ENCODE peak calls at places on chromosome 1, in six cellular contexts. R is fibroblast of lung; E is activated CD8-positive, alpha-beta memory T cell treated with anti-CD3 and anti-CD28 coated beads for 48 hours; M is T-helper 2 cell; I is thoracic aorta; U is effector memory CD4-positive, alpha-beta T cell. G is an unnamed sample.

GRCh38 chr1:46556822-46557221 is 5.4 kb upstream of the KNCN start:
- DNase-seq in R (peak), E (no peak), M (no peak), I (no peak), U (no peak), G (no peak)

GRCh38 chr1:53135735-53136114 is 6.7 kb downstream of the SLC1A7 start:
- DNase-seq in R (peak), E (no peak), M (no peak), I (no peak), U (no peak), G (no peak)

GRCh38 chr1:186574951-186575747 is 105.1 kb downstream of the PTGS2 start:
- DNase-seq in R (peak), E (no peak), M (no peak), I (no peak), U (no peak), G (no peak)

GRCh38 chr1:205199931-205200299 is 11.6 kb downstream of the DSTYK start:
- DNase-seq in R (no peak), E (no peak), M (no peak), I (no peak), U (no peak), G (no peak)

GRCh38 chr1:27026621-27027574 is 14.2 kb upstream of the TENT5B start:
- DNase-seq in R (peak), E (no peak), M (no peak), I (peak), U (no peak), G (no peak)

GRCh38 chr1:185159966-185160365 is 3.0 kb downstream of the SWT1 start:
- DNase-seq in R (peak), E (no peak), M (no peak), I (no peak), U (no peak), G (no peak)

GRCh38 chr1:21525340-21525717 is 16.1 kb downstream of the ALPL start:
- DNase-seq in R (no peak), E (no peak), M (no peak), I (no peak), U (no peak), G (no peak)

GRCh38 chr1:54464477-54465146 is 58.4 kb upstream of the SSBP3 start:
- DNase-seq in R (peak), E (no peak), M (no peak), I (no peak), U (no peak), G (no peak)

GRCh38 chr1:230713915-230714764 is at the start of gene AGT:
- DNase-seq in R (peak), E (no peak), M (no peak), I (peak), U (no peak), G (peak)

GRCh38 chr1:54549181-54549924 is 1.3 kb downstream of the ACOT11 start:
- DNase-seq in R (no peak), E (no peak), M (no peak), I (no peak), U (no peak), G (no peak)

GRCh38 chr1:33943978-33944377 is 80.1 kb downstream of the HMGB4 start:
- DNase-seq in R (peak), E (no peak), M (no peak), I (no peak), U (no peak), G (no peak)

GRCh38 chr1:100353988-100354387 is 1.7 kb downstream of the CDC14A start:
- DNase-seq in R (peak), E (no peak), M (no peak), I (no peak), U (no peak), G (no peak)

GRCh38 chr1:6899141-6899540 is 113.9 kb downstream of the CAMTA1 start:
- DNase-seq in R (no peak), E (no peak), M (no peak), I (no peak), U (no peak), G (no peak)

GRCh38 chr1:25807480-25808390 is 7.7 kb downstream of the SELENON start:
- DNase-seq in R (no peak), E (no peak), M (no peak), I (no peak), U (no peak), G (no peak)

GRCh38 chr1:177163844-177164379 is 600 bp downstream of the ASTN1 start:
- DNase-seq in R (no peak), E (no peak), M (no peak), I (no peak), U (no peak), G (no peak)

GRCh38 chr1:79040424-79041089 is 34.0 kb upstream of the ADGRL4 start:
- DNase-seq in R (peak), E (no peak), M (no peak), I (no peak), U (no peak), G (no peak)

GRCh38 chr1:67540733-67541125 is 110.5 kb upstream of the SERBP1 start:
- DNase-seq in R (peak), E (no peak), M (no peak), I (no peak), U (no peak), G (no peak)

GRCh38 chr1:177310326-177310725 is 139.6 kb downstream of the BRINP2 start:
- DNase-seq in R (peak), E (no peak), M (no peak), I (no peak), U (no peak), G (no peak)

GRCh38 chr1:36457691-36458090 is 6.5 kb downstream of the MRPS15 start:
- DNase-seq in R (no peak), E (no peak), M (no peak), I (no peak), U (no peak), G (no peak)

GRCh38 chr1:234968470-234968869 is 160.2 kb downstream of the TOMM20 start:
- DNase-seq in R (no peak), E (no peak), M (no peak), I (no peak), U (no peak), G (no peak)

GRCh38 chr1:161260939-161261858 is 2.7 kb downstream of the PCP4L1 start:
- DNase-seq in R (no peak), E (no peak), M (no peak), I (no peak), U (no peak), G (no peak)

GRCh38 chr1:201385299-201385891 is 7.9 kb upstream of the TNNT2 start:
- DNase-seq in R (peak), E (no peak), M (peak), I (no peak), U (no peak), G (no peak)

GRCh38 chr1:186564558-186564957 is 103.6 kb upstream of the PDC start:
- DNase-seq in R (no peak), E (no peak), M (no peak), I (no peak), U (no peak), G (no peak)

GRCh38 chr1:218312509-218312908 is 27.4 kb downstream of the RRP15 start:
- DNase-seq in R (peak), E (no peak), M (no peak), I (no peak), U (no peak), G (no peak)

GRCh38 chr1:117794073-117794472 is 135.3 kb downstream of the GDAP2 start:
- DNase-seq in R (peak), E (no peak), M (no peak), I (no peak), U (no peak), G (no peak)

GRCh38 chr1:94755675-94756074 is 64.5 kb upstream of the SLC44A3 start:
- DNase-seq in R (peak), E (no peak), M (no peak), I (no peak), U (no peak), G (no peak)

GRCh38 chr1:114299331-114300005 is 145.8 kb upstream of the SYT6 start:
- DNase-seq in R (no peak), E (no peak), M (no peak), I (no peak), U (no peak), G (no peak)

GRCh38 chr1:111620412-111620971 is 903 bp downstream of the RAP1A start:
- DNase-seq in R (no peak), E (no peak), M (peak), I (no peak), U (no peak), G (no peak)

GRCh38 chr1:234697741-234698140 is 87.8 kb upstream of the IRF2BP2 start:
- DNase-seq in R (no peak), E (no peak), M (no peak), I (no peak), U (no peak), G (no peak)

GRCh38 chr1:15876357-15876756 is 28.9 kb downstream of the SPEN start:
- DNase-seq in R (no peak), E (no peak), M (no peak), I (no peak), U (no peak), G (no peak)

GRCh38 chr1:165717918-165718515 is 19.7 kb upstream of the ALDH9A1 start:
- DNase-seq in R (peak), E (no peak), M (no peak), I (no peak), U (no peak), G (no peak)

G was measured in natural killer cell treated with Interleukin-12 subunit alpha and Interleukin-12 subunit beta and Interleukin-15 and Interleukin-18, amount 100 ng/mL, for 72 hours.